ENCODE peak calls at places on chromosomes 1 and 21, in seven cellular contexts. R is HT-29, V is upper lobe of right lung, L is non-pigmented ciliary epithelial cell, O is head of caudate nucleus, P is pons, T is aorta. F is an unnamed sample.

GRCh38 chr1:98049370-98050115 is 128.7 kb upstream of the DPYD start:
- DNase-seq in O (peak), T (no peak), P (peak), L (no peak), R (no peak), V (peak), F (no peak)

GRCh38 chr21:42209801-42210479 is 9.0 kb upstream of the ABCG1 start:
- DNase-seq in R (no peak), L (no peak), O (no peak), T (no peak), P (no peak), V (no peak), F (no peak)

GRCh38 chr1:180945151-180945550 is 32.5 kb downstream of the KIAA1614 start:
- DNase-seq in T (no peak), V (no peak), L (no peak), R (no peak), O (no peak), P (no peak), F (no peak)

GRCh38 chr1:59446257-59446901 is 149.5 kb downstream of the FGGY start:
- DNase-seq in P (no peak), T (no peak), O (no peak), L (peak), V (no peak), R (no peak), F (peak)

GRCh38 chr1:87560961-87561360 is 232.3 kb downstream of the LMO4 start:
- DNase-seq in T (no peak), R (no peak), V (no peak), L (peak), O (no peak), P (no peak), F (no peak)

GRCh38 chr1:200038987-200039848 is 11.7 kb downstream of the NR5A2 start:
- DNase-seq in T (no peak), P (no peak), V (peak), O (no peak), L (no peak), R (peak), F (no peak)

GRCh38 chr1:228420968-228421826 is 4.5 kb upstream of the TRIM17 start:
- DNase-seq in O (no peak), T (no peak), L (no peak), R (no peak), P (no peak), V (no peak), F (no peak)

GRCh38 chr1:223765036-223765718 is 52.8 kb downstream of the CAPN2 start:
- DNase-seq in V (no peak), R (peak), P (peak), L (no peak), T (no peak), O (peak), F (no peak)

GRCh38 chr1:15370268-15370667 is 39.4 kb upstream of the EFHD2 start:
- DNase-seq in P (no peak), O (no peak), T (no peak), R (no peak), V (no peak), L (no peak), F (no peak)

GRCh38 chr1:116252785-116253184 is 120.3 kb upstream of the ATP1A1 start:
- DNase-seq in O (no peak), V (no peak), P (no peak), R (no peak), L (no peak), T (no peak), F (no peak)

GRCh38 chr1:149986486-149987296 is 23.8 kb downstream of the OTUD7B start:
- DNase-seq in O (no peak), V (no peak), T (no peak), P (no peak), R (no peak), L (peak), F (peak)

GRCh38 chr1:209870151-209870831 is 42.5 kb downstream of the UTP25 start:
- DNase-seq in O (no peak), L (no peak), P (no peak), T (no peak), R (no peak), V (no peak), F (no peak)

GRCh38 chr1:59083946-59084865 is 212.7 kb upstream of the FGGY start:
- DNase-seq in T (no peak), P (no peak), V (no peak), L (no peak), R (no peak), O (no peak), F (no peak)

GRCh38 chr21:37467082-37467481 is 100.5 kb downstream of the DYRK1A start:
- DNase-seq in L (no peak), V (no peak), T (no peak), P (no peak), R (no peak), O (no peak), F (no peak)

GRCh38 chr1:68051475-68051874 is 1.0 kb upstream of the DIRAS3 start:
- DNase-seq in T (peak), O (peak), L (peak), R (no peak), V (no peak), P (no peak), F (peak)

GRCh38 chr1:245292141-245292540 is 137.4 kb downstream of the KIF26B start:
- DNase-seq in O (no peak), R (no peak), T (no peak), V (no peak), P (no peak), L (no peak), F (no peak)

GRCh38 chr1:61114178-61114870 is 32.0 kb downstream of the NFIA start:
- DNase-seq in P (no peak), V (no peak), T (no peak), R (no peak), O (no peak), L (no peak), F (no peak)

GRCh38 chr1:22326372-22326915 is 125.2 kb upstream of the ZBTB40 start:
- DNase-seq in L (no peak), O (no peak), V (peak), T (no peak), R (no peak), P (no peak), F (no peak)